ENCODE peak calls at places on chromosomes 6 and 20, in six cellular contexts. J is testis, U is astrocyte, G is endodermal cell, E is body of pancreas, K is esophagus muscularis mucosa. L is an unnamed sample. For H3K27me3, the result is how much of the 10 kb centered on the place peaks cover.

GRCh38 chr6:53494076-53494475 is 50.8 kb downstream of the GCLC start:
- DNase-seq in K (no peak), U (peak), J (no peak), G (no peak), E (no peak), L (peak)

GRCh38 chr6:87697581-87698552 is 4.2 kb downstream of the AKIRIN2 start:
- DNase-seq in G (no peak), U (peak), K (no peak), E (no peak), J (peak), L (peak)

GRCh38 chr6:40383348-40384115 is 203.6 kb downstream of the LRFN2 start:
- DNase-seq in J (no peak), U (no peak), G (no peak), E (no peak), K (peak), L (no peak)

GRCh38 chr6:135260612-135261011 is 79.5 kb downstream of the MYB start:
- DNase-seq in E (no peak), U (no peak), J (no peak), K (no peak), G (no peak), L (no peak)

GRCh38 chr20:63858393-63859165 is 2.7 kb upstream of the ABHD16B start:
- DNase-seq in K (no peak), U (peak), J (no peak), G (peak), E (no peak), L (peak)

GRCh38 chr20:36217226-36217625 is 19.1 kb upstream of the AAR2 start:
- DNase-seq in K (no peak), G (peak), E (no peak), U (no peak), J (no peak), L (no peak)

GRCh38 chr20:43584448-43585138 is 6.1 kb upstream of the IFT52 start:
- DNase-seq in G (no peak), K (no peak), E (no peak), U (peak), J (no peak), L (peak)

GRCh38 chr6:127103482-127103881 is 15.0 kb upstream of the RSPO3 start:
- DNase-seq in U (no peak), K (no peak), J (no peak), G (no peak), E (no peak), L (no peak)

GRCh38 chr6:157656437-157657005 is 166.5 kb upstream of the SNX9 start:
- DNase-seq in K (no peak), U (peak), J (no peak), E (no peak), G (no peak), L (no peak)

GRCh38 chr6:47897233-47897632 is 115.4 kb downstream of the OPN5 start:
- DNase-seq in G (no peak), K (no peak), J (no peak), E (no peak), U (peak), L (no peak)

GRCh38 chr20:1034420-1034799 is 32.3 kb upstream of the RSPO4 start:
- DNase-seq in U (no peak), G (no peak), E (no peak), K (no peak), J (no peak), L (no peak)

GRCh38 chr6:150038202-150038830 is 13.0 kb upstream of the RAET1L start:
- DNase-seq in J (no peak), K (no peak), E (no peak), U (no peak), G (peak), L (peak)
- H3K27me3 ChIP-seq in J (under half), K (under half), E (under half), U (half or more), G (half or more), L (half or more)

GRCh38 chr6:101935732-101936131 is 542.2 kb downstream of the GRIK2 start:
- DNase-seq in E (no peak), U (no peak), J (no peak), K (no peak), G (no peak), L (no peak)

GRCh38 chr6:101931766-101932165 is 538.3 kb downstream of the GRIK2 start:
- DNase-seq in E (no peak), K (no peak), U (no peak), G (no peak), J (no peak), L (peak)

DNA sequence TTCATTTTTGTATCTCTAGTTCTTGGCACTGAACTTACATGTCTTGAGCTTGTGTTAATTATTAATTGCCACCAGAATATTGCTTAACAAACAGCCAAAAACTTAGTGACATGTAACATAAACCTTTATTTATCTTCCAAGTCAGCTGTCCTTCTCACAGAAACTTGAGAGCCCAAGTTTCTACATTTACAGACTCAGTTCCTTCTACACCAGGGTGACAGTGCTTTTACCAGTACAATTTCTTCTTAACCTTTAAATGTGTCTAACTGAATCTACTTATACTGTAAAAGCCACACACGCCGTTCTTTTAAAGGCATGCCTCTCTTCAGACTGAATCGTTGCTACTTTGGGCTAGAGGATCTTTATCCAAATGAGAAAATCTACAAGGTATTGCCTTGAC is 539.2 kb downstream of the GRIK2 start:
- DNase-seq in K (no peak), E (no peak), J (no peak), U (no peak), G (no peak), L (no peak)
- H3K27ac ChIP-seq in K (no peak), E (no peak), J (no peak), U (no peak), G (no peak), L (no peak)

DNA sequence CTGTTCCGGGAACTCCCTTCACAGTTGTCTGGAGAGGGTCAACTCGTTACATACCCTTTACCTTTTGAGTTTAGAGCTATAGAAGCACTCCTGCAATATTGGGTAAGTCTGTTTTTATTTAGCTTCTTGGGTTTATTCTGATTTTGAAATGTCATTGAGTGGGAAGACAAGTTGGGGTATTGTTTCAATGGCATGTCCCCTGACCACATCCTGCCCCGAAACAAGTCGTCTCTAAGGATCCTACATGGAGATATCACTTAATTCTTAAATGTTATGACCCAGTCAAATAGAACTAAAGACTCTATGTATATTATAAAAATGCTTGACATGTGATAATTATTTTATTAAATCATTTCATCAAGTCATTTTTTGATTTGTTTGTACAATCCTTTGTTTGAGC is 9.6 kb downstream of the MRS2 start:
- DNase-seq in K (no peak), E (no peak), G (no peak), J (no peak), U (no peak), L (no peak)
- H3K27me3 ChIP-seq in K (under half), E (under half), G (under half), J (under half), U (under half), L (under half)

GRCh38 chr20:34402461-34402860 is 39.4 kb downstream of the ITCH start:
- DNase-seq in E (no peak), J (no peak), U (no peak), K (no peak), G (no peak), L (no peak)

GRCh38 chr20:34401741-34402455 is 38.8 kb downstream of the ITCH start:
- DNase-seq in U (no peak), J (no peak), K (no peak), E (no peak), G (no peak), L (no peak)

GRCh38 chr20:34404803-34405202 is 41.7 kb downstream of the ITCH start:
- DNase-seq in G (no peak), U (no peak), K (no peak), E (no peak), J (no peak), L (no peak)

GRCh38 chr20:34403908-34404307 is 40.8 kb downstream of the ITCH start:
- DNase-seq in U (no peak), G (no peak), J (no peak), E (no peak), K (no peak), L (no peak)

GRCh38 chr20:34403063-34403827 is 40.2 kb downstream of the ITCH start:
- DNase-seq in G (no peak), K (no peak), U (no peak), E (no peak), J (no peak), L (no peak)
- H3K27ac ChIP-seq in G (no peak), K (no peak), U (no peak), E (peak), J (peak), L (peak)